ENCODE peak calls at places on chromosomes 2 and 18, in seven cellular contexts. One of them, this sample, is unnamed.
A peak's percentile ranks its signal among the peaks of the same experiment; 100 is the strongest.

GRCh38 chr2:4539121-4539520 is 835.7 kb downstream of the DCDC2C start:
- DNase-seq in GM23338: no peak
- DNase-seq in endothelial cell: no peak
- DNase-seq in lower lobe of right lung: no peak
- DNase-seq in right lobe of liver: no peak
- DNase-seq in neural progenitor cell: no peak
- DNase-seq in tibial artery: no peak
- DNase-seq in this sample: no peak

GRCh38 chr2:24050041-24050655 is 607 bp downstream of the FKBP1B start:
- DNase-seq in right lobe of liver: peak; percentile 55
- DNase-seq in lower lobe of right lung: peak; percentile 55
- DNase-seq in endothelial cell: peak; percentile 46
- DNase-seq in GM23338: peak; percentile 64
- DNase-seq in neural progenitor cell: peak; percentile 65
- DNase-seq in tibial artery: peak; percentile 31
- DNase-seq in this sample: peak; percentile 32

GRCh38 chr18:48743046-48743445 is 204.2 kb downstream of the CTIF start:
- DNase-seq in endothelial cell: no peak
- DNase-seq in GM23338: no peak
- DNase-seq in tibial artery: peak; percentile 88
- DNase-seq in neural progenitor cell: no peak
- DNase-seq in right lobe of liver: no peak
- DNase-seq in lower lobe of right lung: peak; percentile 68
- DNase-seq in this sample: peak; percentile 41

GRCh38 chr2:96636772-96637171 is 1.3 kb downstream of the KANSL3 start:
- DNase-seq in endothelial cell: no peak
- DNase-seq in GM23338: no peak
- DNase-seq in tibial artery: no peak
- DNase-seq in lower lobe of right lung: no peak
- DNase-seq in right lobe of liver: no peak
- DNase-seq in neural progenitor cell: no peak
- DNase-seq in this sample: no peak

GRCh38 chr2:114724513-114724912 is 282.1 kb downstream of the DPP10 start:
- DNase-seq in tibial artery: no peak
- DNase-seq in right lobe of liver: no peak
- DNase-seq in lower lobe of right lung: no peak
- DNase-seq in GM23338: no peak
- DNase-seq in neural progenitor cell: peak; percentile 6
- DNase-seq in endothelial cell: no peak
- DNase-seq in this sample: peak; percentile 41

GRCh38 chr18:33839452-33840225 is 261.6 kb downstream of the ASXL3 start:
- DNase-seq in tibial artery: no peak
- DNase-seq in right lobe of liver: peak; percentile 61
- DNase-seq in endothelial cell: peak; percentile 32
- DNase-seq in GM23338: peak; percentile 87
- DNase-seq in lower lobe of right lung: no peak
- DNase-seq in neural progenitor cell: peak; percentile 70
- DNase-seq in this sample: peak; percentile 77

GRCh38 chr2:187233811-187234210 is 214.2 kb downstream of the CALCRL start:
- DNase-seq in endothelial cell: no peak
- DNase-seq in right lobe of liver: no peak
- DNase-seq in lower lobe of right lung: no peak
- DNase-seq in neural progenitor cell: no peak
- DNase-seq in GM23338: no peak
- DNase-seq in tibial artery: no peak
- DNase-seq in this sample: no peak

GRCh38 chr2:79512442-79513401 is at the start of gene CTNNA2:
- DNase-seq in endothelial cell: peak; percentile 90
- DNase-seq in lower lobe of right lung: peak; percentile 48
- DNase-seq in tibial artery: no peak
- DNase-seq in neural progenitor cell: peak; percentile 98
- DNase-seq in right lobe of liver: peak; percentile 63
- DNase-seq in GM23338: peak; percentile 92
- DNase-seq in this sample: peak; percentile 91

GRCh38 chr2:127194447-127194846 is 25.7 kb downstream of the CYP27C1 start:
- DNase-seq in GM23338: no peak
- DNase-seq in right lobe of liver: no peak
- DNase-seq in tibial artery: no peak
- DNase-seq in neural progenitor cell: peak; percentile 47
- DNase-seq in endothelial cell: no peak
- DNase-seq in lower lobe of right lung: no peak
- DNase-seq in this sample: no peak

GRCh38 chr18:2466978-2467377 is 104.3 kb downstream of the METTL4 start:
- DNase-seq in tibial artery: no peak
- DNase-seq in neural progenitor cell: no peak
- DNase-seq in right lobe of liver: no peak
- DNase-seq in GM23338: no peak
- DNase-seq in lower lobe of right lung: no peak
- DNase-seq in endothelial cell: no peak
- DNase-seq in this sample: no peak
- TF ChIP-seq CTCF in tibial artery: no peak
- TF ChIP-seq CTCF in neural progenitor cell: no peak
- TF ChIP-seq CTCF in right lobe of liver: no peak
- TF ChIP-seq CTCF in GM23338: no peak
- TF ChIP-seq CTCF in lower lobe of right lung: no peak
- TF ChIP-seq CTCF in endothelial cell: no peak
- TF ChIP-seq CTCF in this sample: no peak

DNA sequence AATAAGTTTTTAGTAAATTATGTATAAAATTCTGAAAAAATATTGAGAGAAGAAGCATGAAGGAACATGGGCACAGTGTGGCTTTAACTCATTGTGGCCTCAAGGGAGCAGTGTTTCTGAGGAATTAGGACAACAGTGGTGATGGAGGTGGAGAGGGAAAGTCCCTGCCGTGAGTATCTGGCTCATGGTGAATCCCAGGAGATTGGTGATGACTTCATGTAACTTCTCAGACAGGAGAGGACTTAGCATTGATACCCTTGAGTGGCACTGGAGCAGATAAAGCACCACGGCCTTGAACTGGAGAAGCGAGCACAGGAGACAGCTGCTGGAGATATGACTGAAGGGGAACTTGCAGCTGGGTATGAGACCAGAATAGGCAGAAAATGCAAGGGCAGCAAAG is 35.0 kb upstream of the LRP1B start:
- DNase-seq in neural progenitor cell: peak; percentile 48
- DNase-seq in endothelial cell: peak; percentile 26
- DNase-seq in GM23338: peak; percentile 76
- DNase-seq in tibial artery: no peak
- DNase-seq in lower lobe of right lung: no peak
- DNase-seq in right lobe of liver: no peak
- DNase-seq in this sample: peak; percentile 61
- TF ChIP-seq CTCF in neural progenitor cell: peak; percentile 59
- TF ChIP-seq CTCF in endothelial cell: no peak
- TF ChIP-seq CTCF in GM23338: peak; percentile 65
- TF ChIP-seq CTCF in tibial artery: no peak
- TF ChIP-seq CTCF in lower lobe of right lung: peak; percentile 8
- TF ChIP-seq CTCF in right lobe of liver: peak; percentile 27
- TF ChIP-seq CTCF in this sample: peak; percentile 52

DNA sequence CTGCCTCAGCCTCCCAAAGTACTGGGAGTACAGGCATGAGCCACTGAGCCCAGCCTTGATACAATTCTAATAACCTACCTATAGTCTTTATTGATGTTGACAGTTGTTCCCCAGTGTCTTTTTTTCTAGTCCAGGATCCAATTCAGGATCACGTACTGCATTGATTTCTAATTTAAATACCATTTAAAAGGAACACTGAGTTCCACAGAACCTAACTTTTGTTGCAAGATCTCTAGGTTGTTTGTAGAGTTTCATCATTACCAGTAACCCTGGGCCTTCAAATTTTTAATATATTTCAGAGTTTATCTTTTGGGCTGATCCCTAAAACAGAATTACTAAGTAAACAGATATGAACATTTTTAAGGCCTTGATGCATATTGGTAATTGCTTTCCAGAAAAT is 21.1 kb upstream of the TMBIM1 start:
- DNase-seq in lower lobe of right lung: no peak
- DNase-seq in neural progenitor cell: no peak
- DNase-seq in tibial artery: no peak
- DNase-seq in GM23338: no peak
- DNase-seq in endothelial cell: no peak
- DNase-seq in right lobe of liver: no peak
- DNase-seq in this sample: no peak
- TF ChIP-seq CTCF in lower lobe of right lung: no peak
- TF ChIP-seq CTCF in neural progenitor cell: no peak
- TF ChIP-seq CTCF in tibial artery: no peak
- TF ChIP-seq CTCF in GM23338: no peak
- TF ChIP-seq CTCF in endothelial cell: no peak
- TF ChIP-seq CTCF in right lobe of liver: no peak
- TF ChIP-seq CTCF in this sample: no peak

GRCh38 chr2:100292022-100292580 is 30.2 kb downstream of the LONRF2 start:
- DNase-seq in GM23338: peak; percentile 29
- DNase-seq in lower lobe of right lung: peak; percentile 72
- DNase-seq in tibial artery: no peak
- DNase-seq in right lobe of liver: no peak
- DNase-seq in endothelial cell: no peak
- DNase-seq in neural progenitor cell: peak; percentile 9
- DNase-seq in this sample: peak; percentile 94
- TF ChIP-seq CTCF in GM23338: no peak
- TF ChIP-seq CTCF in lower lobe of right lung: no peak
- TF ChIP-seq CTCF in tibial artery: no peak
- TF ChIP-seq CTCF in right lobe of liver: no peak
- TF ChIP-seq CTCF in endothelial cell: no peak
- TF ChIP-seq CTCF in neural progenitor cell: no peak
- TF ChIP-seq CTCF in this sample: no peak

GRCh38 chr2:64606495-64607363 is 47.0 kb downstream of the SERTAD2 start:
- DNase-seq in neural progenitor cell: peak; percentile 74
- DNase-seq in tibial artery: peak; percentile 95
- DNase-seq in right lobe of liver: peak; percentile 85
- DNase-seq in lower lobe of right lung: peak; percentile 91
- DNase-seq in GM23338: peak; percentile 75
- DNase-seq in endothelial cell: no peak
- DNase-seq in this sample: peak; percentile 82

GRCh38 chr2:64610456-64610855 is 43.3 kb downstream of the SERTAD2 start:
- DNase-seq in neural progenitor cell: no peak
- DNase-seq in lower lobe of right lung: no peak
- DNase-seq in GM23338: no peak
- DNase-seq in tibial artery: no peak
- DNase-seq in endothelial cell: no peak
- DNase-seq in right lobe of liver: no peak
- DNase-seq in this sample: no peak

GRCh38 chr2:64608867-64609228 is 44.9 kb downstream of the SERTAD2 start:
- DNase-seq in endothelial cell: no peak
- DNase-seq in neural progenitor cell: no peak
- DNase-seq in lower lobe of right lung: peak; percentile 55
- DNase-seq in right lobe of liver: no peak
- DNase-seq in GM23338: peak; percentile 60
- DNase-seq in tibial artery: no peak
- DNase-seq in this sample: no peak

GRCh38 chr2:64607381-64607780 is 46.3 kb downstream of the SERTAD2 start:
- DNase-seq in tibial artery: no peak
- DNase-seq in neural progenitor cell: no peak
- DNase-seq in endothelial cell: no peak
- DNase-seq in lower lobe of right lung: no peak
- DNase-seq in GM23338: no peak
- DNase-seq in right lobe of liver: no peak
- DNase-seq in this sample: no peak

GRCh38 chr2:64609229-64609994 is 44.3 kb downstream of the SERTAD2 start:
- DNase-seq in GM23338: peak; percentile 81
- DNase-seq in lower lobe of right lung: peak; percentile 80
- DNase-seq in right lobe of liver: peak; percentile 80
- DNase-seq in endothelial cell: peak; percentile 82
- DNase-seq in tibial artery: no peak
- DNase-seq in neural progenitor cell: peak; percentile 82
- DNase-seq in this sample: peak; percentile 89
- TF ChIP-seq CTCF in GM23338: no peak
- TF ChIP-seq CTCF in lower lobe of right lung: peak; percentile 23
- TF ChIP-seq CTCF in right lobe of liver: peak; percentile 23
- TF ChIP-seq CTCF in endothelial cell: peak; percentile 17
- TF ChIP-seq CTCF in tibial artery: peak; percentile 61
- TF ChIP-seq CTCF in neural progenitor cell: peak; percentile 33
- TF ChIP-seq CTCF in this sample: peak; percentile 3

GRCh38 chr2:232432598-232433184 is 23.3 kb upstream of the ALPI start:
- DNase-seq in lower lobe of right lung: peak; percentile 33
- DNase-seq in neural progenitor cell: peak; percentile 45
- DNase-seq in right lobe of liver: no peak
- DNase-seq in endothelial cell: peak; percentile 72
- DNase-seq in GM23338: peak; percentile 85
- DNase-seq in tibial artery: no peak
- DNase-seq in this sample: no peak
- TF ChIP-seq CTCF in lower lobe of right lung: no peak
- TF ChIP-seq CTCF in neural progenitor cell: peak; percentile 52
- TF ChIP-seq CTCF in right lobe of liver: peak; percentile 6
- TF ChIP-seq CTCF in endothelial cell: peak; percentile 22
- TF ChIP-seq CTCF in GM23338: peak; percentile 48
- TF ChIP-seq CTCF in tibial artery: no peak
- TF ChIP-seq CTCF in this sample: peak; percentile 4

GRCh38 chr2:106858810-106859209 is 27.2 kb downstream of the ST6GAL2 start:
- DNase-seq in endothelial cell: no peak
- DNase-seq in neural progenitor cell: no peak
- DNase-seq in tibial artery: no peak
- DNase-seq in GM23338: no peak
- DNase-seq in right lobe of liver: no peak
- DNase-seq in lower lobe of right lung: no peak
- DNase-seq in this sample: no peak

GRCh38 chr2:106857882-106858478 is 28.0 kb downstream of the ST6GAL2 start:
- DNase-seq in endothelial cell: no peak
- DNase-seq in neural progenitor cell: no peak
- DNase-seq in right lobe of liver: no peak
- DNase-seq in GM23338: no peak
- DNase-seq in lower lobe of right lung: no peak
- DNase-seq in tibial artery: no peak
- DNase-seq in this sample: no peak

GRCh38 chr2:106864051-106864450 is 21.9 kb downstream of the ST6GAL2 start:
- DNase-seq in right lobe of liver: no peak
- DNase-seq in tibial artery: no peak
- DNase-seq in lower lobe of right lung: no peak
- DNase-seq in neural progenitor cell: no peak
- DNase-seq in GM23338: no peak
- DNase-seq in endothelial cell: no peak
- DNase-seq in this sample: no peak

GRCh38 chr2:106863387-106863786 is 22.6 kb downstream of the ST6GAL2 start:
- DNase-seq in lower lobe of right lung: no peak
- DNase-seq in right lobe of liver: no peak
- DNase-seq in tibial artery: no peak
- DNase-seq in GM23338: peak; percentile 65
- DNase-seq in neural progenitor cell: peak; percentile 20
- DNase-seq in endothelial cell: no peak
- DNase-seq in this sample: peak; percentile 16

GRCh38 chr2:106859498-106859897 is 26.5 kb downstream of the ST6GAL2 start:
- DNase-seq in GM23338: peak; percentile 28
- DNase-seq in endothelial cell: no peak
- DNase-seq in right lobe of liver: no peak
- DNase-seq in tibial artery: no peak
- DNase-seq in neural progenitor cell: no peak
- DNase-seq in lower lobe of right lung: no peak
- DNase-seq in this sample: no peak
- TF ChIP-seq CTCF in GM23338: peak; percentile 38
- TF ChIP-seq CTCF in endothelial cell: no peak
- TF ChIP-seq CTCF in right lobe of liver: no peak
- TF ChIP-seq CTCF in tibial artery: no peak
- TF ChIP-seq CTCF in neural progenitor cell: no peak
- TF ChIP-seq CTCF in lower lobe of right lung: no peak
- TF ChIP-seq CTCF in this sample: no peak

DNA sequence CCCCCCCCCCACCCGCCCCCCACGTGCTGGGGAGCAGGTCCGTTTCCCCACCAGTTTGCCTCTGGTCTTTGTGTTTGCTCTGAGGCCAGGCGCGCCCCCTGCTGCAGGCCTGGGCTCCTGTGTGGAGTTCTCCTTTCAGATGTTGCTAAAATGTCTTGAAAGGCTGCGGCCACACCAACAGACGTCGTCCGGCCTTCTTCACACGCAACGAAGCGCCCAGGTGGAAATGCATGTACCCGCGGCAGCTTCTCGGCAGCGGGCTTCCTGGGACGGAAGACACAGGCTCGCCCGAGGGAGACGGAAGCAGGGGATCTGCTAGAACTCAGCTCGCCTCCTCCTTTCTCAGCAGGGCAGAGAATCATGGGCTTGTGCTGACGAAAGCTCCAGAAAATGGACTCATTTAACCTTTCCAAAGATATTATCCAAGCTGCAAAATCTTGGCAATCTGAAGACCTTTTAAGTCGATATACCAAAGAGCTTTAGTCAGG is 125.3 kb upstream of the ZNF516 start:
- DNase-seq in endothelial cell: peak; percentile 71
- DNase-seq in lower lobe of right lung: peak; percentile 82
- DNase-seq in neural progenitor cell: peak; percentile 87
- DNase-seq in tibial artery: peak; percentile 81
- DNase-seq in GM23338: peak; percentile 86
- DNase-seq in right lobe of liver: no peak
- DNase-seq in this sample: peak; percentile 87
- TF ChIP-seq CTCF in endothelial cell: peak; percentile 33
- TF ChIP-seq CTCF in lower lobe of right lung: peak; percentile 54
- TF ChIP-seq CTCF in neural progenitor cell: peak; percentile 60
- TF ChIP-seq CTCF in tibial artery: peak; percentile 40
- TF ChIP-seq CTCF in GM23338: peak; percentile 47
- TF ChIP-seq CTCF in right lobe of liver: peak; percentile 31
- TF ChIP-seq CTCF in this sample: peak; percentile 76

This sample was measured in hepatocyte.